ENCODE peak calls at places on chromosomes 6 and 20, in four cellular contexts. One of them, this sample, is unnamed.

GRCh38 chr6:35091353-35092083 is 49.6 kb downstream of the TCP11 start:
- DNase-seq in WERI-Rb-1: peak
- DNase-seq in GM20000: no peak
- DNase-seq in lower leg skin: no peak
- DNase-seq in this sample: no peak

GRCh38 chr6:157763129-157763893 is 59.7 kb upstream of the SNX9 start:
- DNase-seq in WERI-Rb-1: no peak
- DNase-seq in lower leg skin: peak
- DNase-seq in GM20000: no peak
- DNase-seq in this sample: no peak

GRCh38 chr20:51487525-51488279 is 54.8 kb downstream of the NFATC2 start:
- DNase-seq in WERI-Rb-1: no peak
- DNase-seq in GM20000: no peak
- DNase-seq in lower leg skin: no peak
- DNase-seq in this sample: no peak

GRCh38 chr20:58402305-58402704 is 13.3 kb downstream of the VAPB start:
- DNase-seq in WERI-Rb-1: no peak
- DNase-seq in GM20000: peak
- DNase-seq in lower leg skin: no peak
- DNase-seq in this sample: no peak

GRCh38 chr6:151617539-151617938 is 123.7 kb downstream of the CCDC170 start:
- DNase-seq in WERI-Rb-1: no peak
- DNase-seq in GM20000: no peak
- DNase-seq in lower leg skin: no peak
- DNase-seq in this sample: no peak

GRCh38 chr20:6582449-6582848 is 185.0 kb upstream of the BMP2 start:
- DNase-seq in GM20000: no peak
- DNase-seq in lower leg skin: no peak
- DNase-seq in WERI-Rb-1: no peak
- DNase-seq in this sample: no peak

GRCh38 chr20:61940976-61941720 is 124.5 kb downstream of the TAF4 start:
- DNase-seq in WERI-Rb-1: peak
- DNase-seq in GM20000: no peak
- DNase-seq in lower leg skin: no peak
- DNase-seq in this sample: no peak

GRCh38 chr20:7571521-7572065 is 368.7 kb downstream of the HAO1 start:
- DNase-seq in WERI-Rb-1: no peak
- DNase-seq in GM20000: no peak
- DNase-seq in lower leg skin: no peak
- DNase-seq in this sample: no peak

GRCh38 chr6:152087096-152087495 is 279.6 kb downstream of the ESR1 start:
- DNase-seq in WERI-Rb-1: no peak
- DNase-seq in lower leg skin: no peak
- DNase-seq in GM20000: no peak
- DNase-seq in this sample: no peak

GRCh38 chr20:15674253-15675145 is 898.7 kb downstream of the KIF16B start:
- DNase-seq in GM20000: no peak
- DNase-seq in lower leg skin: no peak
- DNase-seq in WERI-Rb-1: no peak
- DNase-seq in this sample: no peak

GRCh38 chr6:34745277-34746103 is 11.8 kb upstream of the SNRPC start:
- DNase-seq in GM20000: no peak
- DNase-seq in lower leg skin: no peak
- DNase-seq in WERI-Rb-1: no peak
- DNase-seq in this sample: no peak

GRCh38 chr6:52612336-52613096 is 35.7 kb upstream of the TRAM2 start:
- DNase-seq in lower leg skin: no peak
- DNase-seq in WERI-Rb-1: no peak
- DNase-seq in GM20000: no peak
- DNase-seq in this sample: no peak

GRCh38 chr20:25032478-25033183 is 25.3 kb downstream of the ACSS1 start:
- DNase-seq in WERI-Rb-1: no peak
- DNase-seq in GM20000: no peak
- DNase-seq in lower leg skin: no peak
- DNase-seq in this sample: no peak

GRCh38 chr6:112786801-112787200 is 439.7 kb downstream of the RFPL4B start:
- DNase-seq in lower leg skin: no peak
- DNase-seq in WERI-Rb-1: no peak
- DNase-seq in GM20000: no peak
- DNase-seq in this sample: no peak

GRCh38 chr20:29878281-29878741 is 1379.2 kb upstream of the DEFB115 start:
- DNase-seq in GM20000: peak
- DNase-seq in lower leg skin: peak
- DNase-seq in WERI-Rb-1: peak
- DNase-seq in this sample: no peak

GRCh38 chr6:69914015-69914485 is 47.7 kb downstream of the COL19A1 start:
- DNase-seq in GM20000: no peak
- DNase-seq in lower leg skin: no peak
- DNase-seq in WERI-Rb-1: no peak
- DNase-seq in this sample: no peak

GRCh38 chr6:98832282-98833100 is 1.9 kb upstream of the POU3F2 start:
- DNase-seq in GM20000: no peak
- DNase-seq in lower leg skin: no peak
- DNase-seq in WERI-Rb-1: peak
- DNase-seq in this sample: peak

GRCh38 chr6:2938632-2939083 is 32.7 kb downstream of the SERPINB6 start:
- DNase-seq in lower leg skin: peak
- DNase-seq in GM20000: no peak
- DNase-seq in WERI-Rb-1: no peak
- DNase-seq in this sample: no peak

GRCh38 chr20:45964024-45964423 is 8.0 kb downstream of the ZNF335 start:
- DNase-seq in GM20000: no peak
- DNase-seq in lower leg skin: peak
- DNase-seq in WERI-Rb-1: no peak
- DNase-seq in this sample: no peak

GRCh38 chr20:63968928-63969760 is 586 bp downstream of the ZNF512B start:
- DNase-seq in WERI-Rb-1: no peak
- DNase-seq in lower leg skin: no peak
- DNase-seq in GM20000: peak
- DNase-seq in this sample: peak

GRCh38 chr6:142429195-142429594 is 127.4 kb downstream of the ADGRG6 start:
- DNase-seq in WERI-Rb-1: no peak
- DNase-seq in GM20000: no peak
- DNase-seq in lower leg skin: no peak
- DNase-seq in this sample: no peak

GRCh38 chr20:51610761-51611624 is 68.5 kb upstream of the NFATC2 start:
- DNase-seq in lower leg skin: no peak
- DNase-seq in WERI-Rb-1: no peak
- DNase-seq in GM20000: no peak
- DNase-seq in this sample: no peak

GRCh38 chr6:21046276-21046675 is 512.0 kb downstream of the CDKAL1 start:
- DNase-seq in lower leg skin: no peak
- DNase-seq in WERI-Rb-1: no peak
- DNase-seq in GM20000: no peak
- DNase-seq in this sample: no peak

GRCh38 chr6:133337312-133337711 is 96.2 kb downstream of the EYA4 start:
- DNase-seq in lower leg skin: no peak
- DNase-seq in GM20000: no peak
- DNase-seq in WERI-Rb-1: no peak
- DNase-seq in this sample: no peak

DNA sequence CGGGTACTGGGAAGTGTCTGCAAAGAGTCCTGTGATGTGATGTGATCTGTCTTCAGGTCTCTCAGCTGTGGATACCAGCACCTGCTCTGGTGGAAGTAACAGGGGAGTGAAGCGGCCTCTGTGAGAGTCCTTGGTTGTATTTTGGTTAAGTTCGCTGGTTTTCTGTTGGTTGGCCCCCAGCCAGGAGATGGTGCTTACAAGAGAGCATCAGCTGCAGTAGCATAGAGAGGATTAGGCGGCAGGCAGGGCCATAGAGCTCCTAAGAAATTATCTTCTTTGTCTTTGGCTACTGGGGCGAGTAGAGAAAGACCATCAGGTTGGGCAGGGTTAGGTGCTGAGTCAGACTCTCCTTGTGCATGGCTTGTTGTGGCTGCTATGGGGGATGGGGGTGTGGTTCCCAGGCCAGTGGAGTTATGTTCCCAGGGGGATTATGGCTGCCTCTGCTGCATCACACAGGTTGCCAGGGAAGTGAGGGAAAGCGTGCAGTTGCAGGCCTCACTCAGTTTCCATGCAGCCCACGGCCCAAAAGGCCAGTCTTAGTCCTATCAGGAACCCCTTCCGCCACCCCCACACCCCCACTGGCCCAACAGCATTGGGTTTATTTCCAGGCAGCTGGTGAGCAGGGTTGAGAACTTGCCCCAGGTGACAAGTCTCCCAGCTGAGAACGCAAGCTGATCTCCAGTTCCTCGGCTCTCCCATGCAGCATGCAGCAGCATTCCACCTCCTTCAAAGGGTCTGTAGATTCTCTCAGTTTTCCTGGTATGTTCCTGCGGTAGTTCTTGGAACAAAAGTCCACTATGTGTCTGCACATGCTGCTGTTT is 243.7 kb downstream of the UTRN start:
- DNase-seq in lower leg skin: no peak
- DNase-seq in WERI-Rb-1: peak
- DNase-seq in GM20000: no peak
- DNase-seq in this sample: peak
- TF ChIP-seq CTCF in lower leg skin: no peak
- TF ChIP-seq CTCF in WERI-Rb-1: no peak
- TF ChIP-seq CTCF in GM20000: no peak
- TF ChIP-seq CTCF in this sample: no peak

GRCh38 chr6:94049001-94049400 is 629.6 kb upstream of the EPHA7 start:
- DNase-seq in WERI-Rb-1: no peak
- DNase-seq in lower leg skin: no peak
- DNase-seq in GM20000: no peak
- DNase-seq in this sample: no peak

GRCh38 chr6:94050515-94050914 is 631.2 kb upstream of the EPHA7 start:
- DNase-seq in GM20000: no peak
- DNase-seq in WERI-Rb-1: no peak
- DNase-seq in lower leg skin: no peak
- DNase-seq in this sample: no peak

GRCh38 chr6:94052754-94053153 is 633.4 kb upstream of the EPHA7 start:
- DNase-seq in WERI-Rb-1: no peak
- DNase-seq in GM20000: no peak
- DNase-seq in lower leg skin: no peak
- DNase-seq in this sample: no peak
- TF ChIP-seq CTCF in WERI-Rb-1: peak
- TF ChIP-seq CTCF in GM20000: no peak
- TF ChIP-seq CTCF in lower leg skin: no peak
- TF ChIP-seq CTCF in this sample: no peak

GRCh38 chr6:38739532-38739931 is 24.4 kb downstream of the DNAH8 start:
- DNase-seq in WERI-Rb-1: no peak
- DNase-seq in GM20000: no peak
- DNase-seq in lower leg skin: no peak
- DNase-seq in this sample: no peak
- TF ChIP-seq CTCF in WERI-Rb-1: peak
- TF ChIP-seq CTCF in GM20000: no peak
- TF ChIP-seq CTCF in lower leg skin: no peak
- TF ChIP-seq CTCF in this sample: peak

DNA sequence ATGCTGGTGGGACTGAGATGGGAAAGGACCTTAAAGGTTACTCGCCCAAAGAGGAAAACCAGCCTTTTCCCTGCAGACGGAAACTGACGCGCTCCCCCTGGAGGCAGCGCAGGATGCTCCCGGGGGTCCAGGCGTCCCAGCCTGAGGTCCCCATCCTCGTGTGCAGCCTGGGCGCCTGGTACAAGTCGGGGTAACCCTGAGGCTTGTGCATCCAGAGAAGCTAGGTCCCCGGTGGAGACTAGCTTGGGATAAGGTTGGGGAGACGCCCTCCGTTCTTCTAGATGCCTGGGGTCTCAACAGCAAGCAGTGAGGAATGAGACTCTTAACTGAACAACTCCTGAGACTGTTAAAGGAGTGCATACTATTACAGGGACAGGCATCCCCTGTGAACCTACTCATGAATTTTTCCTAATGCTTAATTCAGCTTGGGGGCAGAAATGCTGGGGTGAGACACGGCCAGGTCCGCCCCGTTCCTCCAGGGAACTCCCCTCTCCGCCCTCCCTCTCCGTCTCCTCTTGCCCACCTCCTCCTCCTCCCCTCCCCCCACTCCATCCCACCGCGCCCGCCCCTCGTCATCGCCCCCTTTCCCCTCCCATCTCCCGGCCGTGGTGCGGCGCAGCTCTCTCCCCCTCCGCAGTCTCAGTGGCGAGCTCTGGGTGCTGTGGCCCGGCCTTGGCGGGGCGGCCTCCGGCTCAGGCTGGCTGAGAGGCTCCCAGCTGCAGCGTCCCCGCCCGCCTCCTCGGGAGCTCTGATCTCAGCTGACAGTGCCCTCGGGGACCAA is at the start of gene PRSS35:
- DNase-seq in lower leg skin: peak
- DNase-seq in GM20000: peak
- DNase-seq in WERI-Rb-1: peak
- DNase-seq in this sample: peak
- TF ChIP-seq CTCF in lower leg skin: no peak
- TF ChIP-seq CTCF in GM20000: peak
- TF ChIP-seq CTCF in WERI-Rb-1: peak
- TF ChIP-seq CTCF in this sample: peak

DNA sequence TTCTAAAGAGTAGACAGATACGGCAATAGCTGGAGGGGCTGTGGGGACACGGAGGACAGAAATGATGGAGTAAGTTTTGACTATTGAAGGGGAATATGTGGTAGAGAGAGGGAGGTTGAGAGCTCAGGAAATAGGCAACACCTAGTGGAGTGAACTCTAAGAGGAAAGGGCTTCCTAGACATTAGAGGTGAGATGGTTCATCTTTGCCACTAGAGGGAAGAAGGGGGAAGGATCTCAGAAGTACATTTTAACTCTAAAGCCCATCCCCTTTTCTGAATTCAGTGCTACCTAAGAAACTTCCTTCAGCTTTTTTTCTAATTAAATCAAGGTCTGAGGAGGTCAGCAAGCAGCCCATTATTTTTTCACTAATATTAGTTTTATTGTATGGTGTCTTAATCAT is 689.4 kb upstream of the MAP3K7 start:
- DNase-seq in GM20000: peak
- DNase-seq in lower leg skin: no peak
- DNase-seq in WERI-Rb-1: no peak
- DNase-seq in this sample: no peak
- TF ChIP-seq CTCF in GM20000: no peak
- TF ChIP-seq CTCF in lower leg skin: no peak
- TF ChIP-seq CTCF in WERI-Rb-1: peak
- TF ChIP-seq CTCF in this sample: peak

DNA sequence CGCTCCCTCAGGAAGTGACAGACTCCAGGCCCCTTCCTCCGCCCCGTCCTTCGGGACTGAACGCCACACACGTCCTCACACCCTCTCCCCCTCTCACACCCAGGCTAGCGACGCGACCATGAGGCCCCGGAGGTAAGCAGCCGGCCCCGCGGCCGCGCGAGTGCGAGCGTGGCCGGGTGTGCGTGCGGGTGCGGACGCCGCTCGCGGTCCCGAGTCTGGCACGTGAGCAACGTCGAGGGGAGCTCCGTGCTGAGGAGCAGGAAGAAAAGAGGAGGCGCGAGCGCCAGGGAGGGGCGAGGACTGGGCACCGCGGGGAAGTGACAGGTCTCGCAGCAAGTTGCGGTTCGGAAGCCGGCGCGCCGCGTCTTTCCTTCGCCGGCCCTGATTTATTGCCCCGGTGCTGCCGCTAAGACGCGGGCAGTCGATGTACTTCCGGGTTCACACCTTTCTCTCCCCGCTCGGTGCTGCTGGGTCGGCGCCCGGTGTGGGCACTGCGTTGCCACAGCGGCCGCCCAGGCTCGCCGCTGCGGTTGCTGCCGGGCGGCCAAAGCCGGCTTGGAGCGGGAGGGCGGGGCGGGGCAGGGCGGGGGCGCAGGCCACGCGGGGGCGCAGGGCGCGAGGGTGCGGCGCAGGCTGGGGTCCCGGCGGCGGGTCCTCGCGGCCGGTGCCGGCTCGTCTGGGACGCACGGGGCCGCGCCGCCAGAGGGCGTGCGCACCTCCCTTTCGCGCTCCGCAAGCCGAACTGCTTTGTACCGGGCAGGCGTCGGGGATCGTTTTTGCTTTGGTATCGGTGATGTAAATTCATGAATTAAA is 15.8 kb upstream of the LIN28B start:
- DNase-seq in GM20000: peak
- DNase-seq in WERI-Rb-1: peak
- DNase-seq in lower leg skin: no peak
- DNase-seq in this sample: peak
- TF ChIP-seq CTCF in GM20000: peak
- TF ChIP-seq CTCF in WERI-Rb-1: peak
- TF ChIP-seq CTCF in lower leg skin: no peak
- TF ChIP-seq CTCF in this sample: peak

This sample was measured in glutamatergic neuron.